ENCODE peak calls at places on chromosomes 1 and 21, in eight cellular contexts. H, A, X, O, V, Z, Q and F are unnamed samples.
A peak's percentile ranks its signal among the peaks of the same experiment; 100 is the strongest.

GRCh38 chr1:116806245-116806644 is 52.0 kb downstream of the CD2 start:
- DNase-seq in X (no peak), Z (no peak), A (no peak), O (no peak), H (no peak), V (no peak), Q (no peak), F (no peak)

GRCh38 chr1:30982937-30983336 is 74.4 kb upstream of the SDC3 start:
- DNase-seq in X (no peak), A (no peak), O (no peak), Z (no peak), Q (no peak), H (no peak), V (no peak), F (peak; percentile 18)

GRCh38 chr1:181816608-181817007 is 244.9 kb downstream of the ZNF648 start:
- DNase-seq in X (no peak), Q (no peak), H (no peak), V (no peak), O (no peak), Z (no peak), A (no peak), F (no peak)

GRCh38 chr1:197222780-197223179 is 45.3 kb upstream of the CRB1 start:
- DNase-seq in X (no peak), Q (no peak), V (no peak), Z (no peak), O (no peak), H (no peak), A (no peak), F (no peak)

GRCh38 chr1:164735315-164736052 is 176.5 kb downstream of the PBX1 start:
- DNase-seq in Z (no peak), X (no peak), O (no peak), A (no peak), H (no peak), V (peak; percentile 50), Q (no peak), F (no peak)

GRCh38 chr1:89311757-89312156 is 39.1 kb upstream of the GBP5 start:
- DNase-seq in Q (no peak), V (no peak), A (no peak), O (no peak), Z (peak; percentile 24), X (no peak), H (no peak), F (no peak)

GRCh38 chr1:105138445-105138821 is 1388.7 kb downstream of the AMY1C start:
- DNase-seq in X (no peak), O (no peak), V (peak; percentile 2), Q (no peak), A (peak; percentile 42), Z (no peak), H (peak; percentile 16), F (peak; percentile 20)

GRCh38 chr21:36708512-36709029 is 9.7 kb downstream of the SIM2 start:
- DNase-seq in O (no peak), Z (no peak), H (no peak), A (no peak), Q (no peak), V (no peak), X (no peak), F (no peak)

GRCh38 chr1:227913446-227913968 is 34.2 kb downstream of the WNT9A start:
- DNase-seq in A (peak; percentile 3), Q (no peak), H (no peak), Z (no peak), X (no peak), O (no peak), V (no peak), F (no peak)

GRCh38 chr21:28714795-28715464 is 277.7 kb downstream of the LTN1 start:
- DNase-seq in Q (no peak), H (no peak), A (no peak), V (no peak), Z (no peak), O (no peak), X (no peak), F (no peak)

GRCh38 chr1:156664046-156664948 is 12.9 kb downstream of the NES start:
- DNase-seq in O (no peak), H (no peak), X (no peak), A (no peak), Q (no peak), Z (no peak), V (no peak), F (no peak)

GRCh38 chr1:61079898-61080336 is 2.4 kb upstream of the NFIA start:
- DNase-seq in Q (peak; percentile 69), X (peak; percentile 81), H (peak; percentile 72), Z (peak; percentile 82), V (peak; percentile 96), O (peak; percentile 82), A (peak; percentile 68), F (peak; percentile 87)

GRCh38 chr1:157105988-157106812 is 6.6 kb upstream of the ETV3L start:
- DNase-seq in A (no peak), V (peak; percentile 16), Z (peak; percentile 67), H (no peak), Q (no peak), X (no peak), O (peak; percentile 40), F (no peak)

GRCh38 chr1:214002472-214002871 is 14.7 kb downstream of the PROX1 start:
- DNase-seq in Z (peak; percentile 95), O (no peak), V (peak; percentile 43), H (no peak), Q (no peak), X (no peak), A (no peak), F (peak; percentile 33)

GRCh38 chr1:183834568-183834967 is 29.6 kb downstream of the RGL1 start:
- DNase-seq in V (no peak), A (no peak), O (no peak), Q (no peak), X (no peak), H (no peak), Z (no peak), F (no peak)

GRCh38 chr1:75471245-75471644 is 139.7 kb downstream of the SLC44A5 start:
- DNase-seq in X (no peak), Z (no peak), Q (no peak), A (no peak), O (no peak), H (no peak), V (peak; percentile 14), F (no peak)

GRCh38 chr1:157994704-157995540 is 1.5 kb downstream of the KIRREL1 start:
- DNase-seq in O (peak; percentile 20), X (no peak), Z (peak; percentile 51), V (no peak), A (no peak), Q (no peak), H (no peak), F (no peak)

GRCh38 chr1:204426035-204426436 is 14.4 kb upstream of the PPP1R15B start:
- DNase-seq in O (no peak), H (no peak), X (no peak), Z (no peak), V (no peak), Q (no peak), A (no peak), F (no peak)

GRCh38 chr1:8670371-8670818 is 147.0 kb downstream of the RERE start:
- DNase-seq in X (no peak), H (no peak), A (no peak), O (no peak), Q (no peak), Z (no peak), V (no peak), F (no peak)

GRCh38 chr1:156813298-156813697 is 3.4 kb downstream of the SH2D2A start:
- DNase-seq in A (no peak), Q (no peak), H (no peak), X (no peak), V (no peak), O (no peak), Z (no peak), F (no peak)

GRCh38 chr1:97145321-97145956 is 423.9 kb downstream of the PTBP2 start:
- DNase-seq in O (no peak), Q (no peak), Z (peak; percentile 88), H (no peak), V (no peak), X (no peak), A (no peak), F (no peak)

GRCh38 chr1:192496369-192497056 is 79.1 kb upstream of the RGS1 start:
- DNase-seq in X (no peak), V (no peak), Q (no peak), H (no peak), Z (no peak), O (no peak), A (no peak), F (no peak)

GRCh38 chr1:217230412-217230811 is 400.5 kb downstream of the GPATCH2 start:
- DNase-seq in H (no peak), Q (no peak), X (no peak), O (no peak), Z (no peak), V (no peak), A (no peak), F (no peak)

GRCh38 chr1:151502859-151503509 is 8.2 kb upstream of the CGN start:
- DNase-seq in H (no peak), O (no peak), X (no peak), Z (no peak), V (no peak), A (no peak), Q (no peak), F (no peak)

GRCh38 chr1:187091666-187092065 is 262.9 kb downstream of the PLA2G4A start:
- DNase-seq in X (no peak), V (no peak), Q (no peak), A (no peak), H (no peak), O (no peak), Z (no peak), F (no peak)

GRCh38 chr1:210633140-210633539 is 304.4 kb downstream of the HHAT start:
- DNase-seq in V (no peak), A (no peak), H (no peak), X (no peak), Q (no peak), Z (no peak), O (no peak), F (no peak)
- TF ChIP-seq CTCF in V (no peak), A (no peak), H (no peak), X (no peak), Q (no peak), Z (no peak), O (no peak), F (no peak)

GRCh38 chr1:38231941-38232340 is 185.3 kb upstream of the POU3F1 start:
- DNase-seq in H (no peak), Q (no peak), Z (no peak), A (no peak), O (no peak), V (no peak), X (no peak), F (no peak)
- H3K4me1 ChIP-seq in H (no peaks in the 10 kb centered on the region), Q (no peaks in the 10 kb centered on the region), Z (no peaks in the 10 kb centered on the region), A (no peaks in the 10 kb centered on the region), O (no peaks in the 10 kb centered on the region), V (no peaks in the 10 kb centered on the region), X (no peaks in the 10 kb centered on the region), F (no peaks in the 10 kb centered on the region)

GRCh38 chr1:64986903-64987871 is 20.8 kb upstream of the JAK1 start:
- DNase-seq in Q (no peak), X (no peak), V (no peak), H (no peak), O (no peak), A (no peak), Z (no peak), F (peak; percentile 41)
- H3K9me3 ChIP-seq in Q (no peaks in the 10 kb centered on the region), X (no peaks in the 10 kb centered on the region), V (no peaks in the 10 kb centered on the region), H (no peaks in the 10 kb centered on the region), O (no peaks in the 10 kb centered on the region), A (no peaks in the 10 kb centered on the region), Z (no peaks in the 10 kb centered on the region), F (no peaks in the 10 kb centered on the region)

GRCh38 chr1:1306070-1306660 is 1.6 kb downstream of the ACAP3 start:
- DNase-seq in A (peak; percentile 76), H (peak; percentile 52), O (no peak), X (no peak), Q (no peak), V (peak; percentile 80), Z (no peak), F (no peak)
- TF ChIP-seq CTCF in A (peak; percentile 46), H (peak; percentile 25), O (no peak), X (no peak), Q (no peak), V (peak; percentile 45), Z (no peak), F (no peak)

GRCh38 chr1:230112782-230113181 is 45.7 kb downstream of the GALNT2 start:
- DNase-seq in Z (no peak), V (no peak), A (no peak), O (no peak), Q (no peak), X (no peak), H (no peak), F (no peak)
- H3K4me1 ChIP-seq in Z (peaks cover 10% of the 10 kb centered on the region), V (peaks cover 31% of the 10 kb centered on the region), A (peaks cover 23% of the 10 kb centered on the region), O (peaks cover 32% of the 10 kb centered on the region), Q (no peaks in the 10 kb centered on the region), X (peaks cover 22% of the 10 kb centered on the region), H (peaks cover 47% of the 10 kb centered on the region), F (peaks cover 59% of the 10 kb centered on the region)